ENCODE peak calls at places on chromosomes 2 and 18, in seven cellular contexts. Q is H4, E is globus pallidus, R is SJSA1, A is RPMI7951, O is cardiac muscle cell, F is DMS153. C is an unnamed sample.

GRCh38 chr18:50663626-50664441 is 103.9 kb downstream of the MAPK4 start:
- DNase-seq in F (no peak), E (no peak), R (no peak), Q (no peak), A (no peak), O (no peak), C (no peak)

GRCh38 chr2:20675701-20676352 is 8.9 kb downstream of the GDF7 start:
- DNase-seq in F (no peak), O (no peak), E (no peak), Q (peak; percentile 17), A (peak; percentile 15), R (no peak), C (peak; percentile 74)

GRCh38 chr2:238502956-238503791 is 76.4 kb downstream of the ASB1 start:
- DNase-seq in Q (no peak), O (no peak), E (no peak), F (no peak), A (no peak), R (peak; percentile 36), C (no peak)

GRCh38 chr2:74498500-74499268 is 719 bp downstream of the LBX2 start:
- DNase-seq in A (peak; percentile 61), E (no peak), O (no peak), R (no peak), F (no peak), Q (no peak), C (no peak)

GRCh38 chr2:219628235-219628985 is 980 bp downstream of the SLC4A3 start:
- DNase-seq in F (no peak), E (no peak), Q (no peak), R (no peak), O (no peak), A (no peak), C (no peak)

GRCh38 chr2:122329266-122329665 is 573.8 kb downstream of the TSN start:
- DNase-seq in F (no peak), A (peak; percentile 15), O (no peak), E (no peak), Q (no peak), R (no peak), C (no peak)

GRCh38 chr2:96106991-96107882 is 9.1 kb downstream of the ADRA2B start:
- DNase-seq in Q (no peak), F (no peak), R (no peak), O (no peak), A (no peak), E (no peak), C (peak; percentile 11)

GRCh38 chr2:113277474-113278072 is 1.1 kb downstream of the PAX8 start:
- DNase-seq in F (no peak), A (no peak), O (no peak), R (no peak), E (no peak), Q (no peak), C (no peak)

GRCh38 chr2:21262426-21262940 is 138.7 kb downstream of the TDRD15 start:
- DNase-seq in O (no peak), Q (no peak), E (no peak), F (no peak), R (no peak), A (no peak), C (no peak)

GRCh38 chr2:99810241-99810640 is 320.4 kb upstream of the REV1 start:
- DNase-seq in F (peak; percentile 25), R (no peak), Q (no peak), E (no peak), O (no peak), A (no peak), C (no peak)

GRCh38 chr2:215760526-215760925 is 252.8 kb downstream of the MREG start:
- DNase-seq in O (no peak), R (no peak), Q (no peak), E (no peak), F (no peak), A (no peak), C (no peak)

GRCh38 chr2:23381498-23381897 is 3.5 kb upstream of the KLHL29 start:
- DNase-seq in Q (no peak), O (no peak), F (peak; percentile 66), E (no peak), A (no peak), R (no peak), C (no peak)

GRCh38 chr2:217204358-217204757 is 344.5 kb upstream of the TNP1 start:
- DNase-seq in F (no peak), Q (no peak), A (peak; percentile 66), R (no peak), E (no peak), O (peak; percentile 36), C (no peak)

GRCh38 chr2:235021752-235022151 is 69.9 kb downstream of the SH3BP4 start:
- DNase-seq in O (peak; percentile 59), Q (no peak), A (peak; percentile 87), E (no peak), F (no peak), R (no peak), C (no peak)

GRCh38 chr2:111702119-111702808 is 181.7 kb downstream of the ANAPC1 start:
- DNase-seq in A (peak; percentile 75), Q (peak; percentile 69), F (peak; percentile 58), E (no peak), O (peak; percentile 80), R (peak; percentile 69), C (peak; percentile 55)

GRCh38 chr18:74040459-74041332 is 106.9 kb downstream of the FBXO15 start:
- DNase-seq in E (no peak), R (no peak), Q (peak; percentile 6), O (peak; percentile 10), F (no peak), A (peak; percentile 16), C (peak; percentile 25)

GRCh38 chr2:205686231-205687017 is 4.1 kb downstream of the NRP2 start:
- DNase-seq in A (no peak), R (no peak), E (no peak), Q (no peak), F (no peak), O (peak; percentile 54), C (no peak)

GRCh38 chr2:75328156-75328555 is 128.8 kb upstream of the TACR1 start:
- DNase-seq in O (no peak), Q (no peak), E (no peak), F (no peak), R (no peak), A (no peak), C (no peak)

GRCh38 chr2:42386684-42387083 is 25.7 kb upstream of the COX7A2L start:
- DNase-seq in E (no peak), A (peak; percentile 13), Q (no peak), O (peak; percentile 4), F (no peak), R (no peak), C (no peak)

C was measured in left colon.